ENCODE peak calls at places on chromosomes 7 and 10, in six cellular contexts. H is A549, A is heart left ventricle, Q is breast epithelium, U is RWPE1, C is PC-3. M is an unnamed sample.

GRCh38 chr7:122652851-122653250 is 46.1 kb downstream of the RNF133 start:
- DNase-seq in A (no peak), Q (peak), U (no peak), H (no peak), C (peak), M (no peak)

GRCh38 chr7:71988176-71988575 is 424.0 kb downstream of the CALN1 start:
- DNase-seq in C (no peak), Q (no peak), U (no peak), H (no peak), A (no peak), M (no peak)

GRCh38 chr10:131822694-131823245 is 78.0 kb upstream of the PPP2R2D start:
- DNase-seq in H (no peak), Q (no peak), A (no peak), C (no peak), U (no peak), M (no peak)

GRCh38 chr7:64799-65430 is 127.5 kb upstream of the FAM20C start:
- DNase-seq in U (no peak), A (peak), H (no peak), Q (no peak), C (peak), M (no peak)

GRCh38 chr7:53656881-53657280 is 621.4 kb downstream of the POM121L12 start:
- DNase-seq in C (peak), U (no peak), A (no peak), H (no peak), Q (no peak), M (no peak)

GRCh38 chr7:17236603-17237002 is 61.8 kb upstream of the AHR start:
- DNase-seq in A (no peak), C (peak), Q (no peak), H (no peak), U (no peak), M (no peak)

GRCh38 chr10:122234416-122234815 is 36.7 kb upstream of the BTBD16 start:
- DNase-seq in Q (no peak), C (no peak), A (no peak), H (no peak), U (no peak), M (no peak)

GRCh38 chr7:4894482-4894881 is 11.0 kb upstream of the RADIL start:
- DNase-seq in U (no peak), C (no peak), Q (no peak), H (no peak), A (no peak), M (no peak)

GRCh38 chr10:36191009-36191408 is 548.9 kb upstream of the FZD8 start:
- DNase-seq in U (no peak), H (no peak), Q (no peak), C (no peak), A (no peak), M (no peak)

GRCh38 chr7:34087892-34088891 is 182.9 kb downstream of the BMPER start:
- DNase-seq in Q (no peak), H (peak), U (no peak), A (no peak), C (peak), M (no peak)

GRCh38 chr7:157238087-157238486 is 98.7 kb upstream of the DNAJB6 start:
- DNase-seq in U (no peak), H (peak), C (no peak), Q (no peak), A (no peak), M (no peak)

GRCh38 chr10:27742926-27743735 is 2.5 kb downstream of the MKX start:
- DNase-seq in Q (no peak), U (no peak), C (peak), H (peak), A (peak), M (no peak)

GRCh38 chr10:118459642-118460193 is 117.6 kb upstream of the FAM204A start:
- DNase-seq in C (peak), H (peak), U (peak), A (peak), Q (peak), M (no peak)

GRCh38 chr10:109978481-109978880 is 29.3 kb upstream of the ADD3 start:
- DNase-seq in C (peak), Q (no peak), H (peak), U (peak), A (no peak), M (peak)

GRCh38 chr10:67976292-67977245 is 92.1 kb downstream of the SIRT1 start:
- DNase-seq in C (peak), Q (no peak), H (no peak), A (peak), U (no peak), M (peak)

GRCh38 chr7:157707983-157708720 is 371.3 kb downstream of the DNAJB6 start:
- DNase-seq in H (no peak), A (no peak), C (peak), U (no peak), Q (no peak), M (no peak)

GRCh38 chr7:112199035-112199655 is 7.1 kb downstream of the DOCK4 start:
- DNase-seq in H (peak), A (no peak), C (peak), Q (no peak), U (peak), M (no peak)

GRCh38 chr7:22671177-22671879 is 55.7 kb upstream of the IL6 start:
- DNase-seq in U (no peak), Q (no peak), C (peak), A (no peak), H (no peak), M (no peak)

GRCh38 chr7:134070673-134071072 is 56.5 kb upstream of the LRGUK start:
- DNase-seq in A (no peak), Q (no peak), U (no peak), H (no peak), C (no peak), M (no peak)

GRCh38 chr10:50432610-50433009 is 181.3 kb upstream of the ASAH2 start:
- DNase-seq in A (no peak), H (no peak), C (no peak), U (no peak), Q (no peak), M (no peak)

GRCh38 chr7:17183630-17184328 is 114.7 kb upstream of the AHR start:
- DNase-seq in C (no peak), H (no peak), Q (no peak), U (no peak), A (no peak), M (no peak)

GRCh38 chr10:113425596-113425995 is 127.3 kb upstream of the HABP2 start:
- DNase-seq in H (peak), U (no peak), C (peak), Q (no peak), A (no peak), M (no peak)
- H3K27ac ChIP-seq in H (no peak), U (no peak), C (no peak), Q (peak), A (no peak), M (no peak)

DNA sequence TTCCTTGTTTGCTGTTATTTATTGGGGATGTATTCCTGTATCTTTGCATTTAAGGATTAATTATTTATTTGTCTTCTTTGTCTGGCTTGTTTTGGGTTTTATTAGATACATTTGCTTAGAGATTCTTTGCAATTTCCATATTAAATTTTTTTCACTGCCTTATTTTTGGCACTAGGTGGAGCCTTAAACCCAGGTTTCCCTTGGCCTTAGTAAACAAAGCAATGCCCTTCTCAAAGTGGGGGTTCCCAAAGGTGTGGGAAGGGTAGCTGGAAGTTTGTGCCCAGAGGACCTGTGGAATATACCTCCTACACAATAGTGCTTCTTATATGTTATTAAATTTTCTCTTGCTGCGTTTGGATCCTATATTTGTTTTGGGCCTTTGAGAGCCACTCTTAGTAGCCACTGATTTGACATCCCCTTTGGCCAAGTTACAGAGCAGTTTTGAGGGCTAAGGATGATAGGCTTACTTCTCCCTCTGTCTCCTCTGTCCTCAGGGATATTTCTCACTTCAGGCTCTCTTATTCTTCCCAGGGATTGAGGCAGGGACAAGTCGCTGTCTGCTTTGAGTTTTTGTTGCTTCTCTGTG is 162.3 kb downstream of the ITGB1 start:
- DNase-seq in H (peak), A (no peak), C (peak), Q (no peak), U (peak), M (no peak)
- H3K27ac ChIP-seq in H (peak), A (no peak), C (no peak), Q (no peak), U (no peak), M (no peak)

GRCh38 chr7:6012355-6013104 is 3.5 kb downstream of the AIMP2 start:
- DNase-seq in H (no peak), C (no peak), Q (no peak), A (no peak), U (no peak), M (no peak)
- H3K27ac ChIP-seq in H (peak), C (no peak), Q (no peak), A (peak), U (peak), M (no peak)

GRCh38 chr10:101558206-101558605 is 29.9 kb downstream of the POLL start:
- DNase-seq in Q (no peak), A (no peak), U (peak), H (no peak), C (no peak), M (no peak)
- H3K27ac ChIP-seq in Q (no peak), A (no peak), U (peak), H (peak), C (no peak), M (no peak)

GRCh38 chr7:100802951-100803350 is 24.4 kb downstream of the EPHB4 start:
- DNase-seq in H (no peak), A (no peak), Q (no peak), U (no peak), C (no peak), M (no peak)

GRCh38 chr7:100799037-100799896 is 28.1 kb downstream of the EPHB4 start:
- DNase-seq in C (peak), H (peak), U (peak), Q (peak), A (peak), M (peak)

GRCh38 chr7:100803398-100804161 is 23.7 kb downstream of the EPHB4 start:
- DNase-seq in A (peak), H (peak), Q (peak), U (peak), C (peak), M (peak)

GRCh38 chr7:100804681-100805431 is 22.5 kb downstream of the EPHB4 start:
- DNase-seq in U (no peak), C (no peak), A (no peak), Q (peak), H (no peak), M (no peak)

DNA sequence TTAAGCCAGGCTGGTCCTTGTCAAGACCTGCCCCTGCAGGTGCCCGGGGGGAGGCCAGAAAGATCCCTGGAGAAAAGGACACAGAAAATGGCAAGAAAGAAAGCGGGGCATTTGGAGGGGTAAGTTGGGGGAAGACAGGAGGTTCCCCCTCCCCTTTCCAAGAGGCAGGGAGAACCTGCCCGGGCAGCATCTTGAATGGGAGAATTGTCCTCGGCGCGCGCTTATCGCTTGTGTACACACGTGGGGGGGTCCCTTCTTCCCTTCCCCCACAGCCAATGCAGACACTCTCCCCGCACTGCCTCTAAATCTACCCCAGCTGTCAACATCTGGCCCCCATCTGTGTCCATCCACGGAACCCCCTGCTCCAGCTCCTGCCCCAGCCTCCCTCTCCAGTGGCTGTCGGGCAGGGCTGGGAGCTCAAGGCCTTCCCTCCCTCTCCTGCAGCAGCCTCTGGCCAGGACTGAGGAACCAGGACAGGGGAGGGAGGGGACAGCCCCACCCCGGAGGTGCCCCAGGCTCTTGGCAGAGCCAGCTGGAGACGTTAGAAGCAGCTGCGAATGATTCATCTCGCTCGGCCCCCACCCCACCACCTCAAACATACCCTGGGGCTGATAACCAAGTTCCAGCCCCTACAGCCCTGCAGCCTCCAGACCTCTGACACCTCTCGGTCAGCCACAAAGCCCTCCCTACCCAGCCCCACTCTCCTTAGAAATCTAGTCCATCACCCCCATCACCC is 25.3 kb downstream of the EPHB4 start:
- DNase-seq in H (peak), C (peak), A (peak), Q (peak), U (peak), M (no peak)
- H3K27ac ChIP-seq in H (peak), C (peak), A (no peak), Q (peak), U (peak), M (no peak)

DNA sequence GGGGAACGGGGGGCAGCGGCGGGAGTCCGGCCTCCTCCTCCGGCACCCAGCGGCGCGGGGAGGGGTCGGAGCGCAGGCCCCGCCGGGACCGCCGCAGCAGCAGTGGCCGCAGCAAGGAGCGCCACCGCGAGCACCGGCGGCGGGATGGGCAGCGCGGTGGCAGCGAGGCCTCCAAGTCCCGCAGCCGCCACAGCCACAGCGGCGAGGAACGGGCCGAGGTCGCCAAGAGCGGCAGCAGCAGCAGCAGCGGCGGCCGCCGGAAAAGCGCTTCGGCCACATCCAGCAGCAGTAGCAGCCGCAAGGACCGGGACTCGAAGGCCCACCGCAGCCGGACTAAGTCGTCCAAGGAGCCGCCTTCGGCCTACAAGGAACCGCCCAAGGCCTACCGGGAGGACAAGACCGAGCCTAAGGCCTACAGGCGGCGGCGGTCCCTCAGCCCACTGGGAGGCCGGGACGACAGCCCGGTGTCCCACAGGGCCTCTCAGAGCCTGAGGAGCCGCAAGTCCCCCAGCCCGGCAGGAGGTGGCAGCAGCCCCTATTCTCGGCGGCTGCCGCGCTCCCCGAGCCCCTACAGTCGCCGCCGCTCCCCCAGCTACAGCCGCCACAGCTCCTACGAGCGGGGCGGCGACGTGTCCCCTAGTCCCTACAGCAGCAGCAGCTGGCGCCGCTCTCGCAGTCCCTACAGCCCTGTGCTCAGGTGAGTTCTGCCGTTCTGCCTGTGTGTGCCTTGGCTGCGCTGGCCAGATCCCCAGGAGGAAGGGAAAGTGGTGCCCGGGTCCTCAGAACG is 1.3 kb downstream of the CDK13 start:
- DNase-seq in C (peak), U (peak), Q (peak), H (peak), A (peak), M (peak)
- H3K27ac ChIP-seq in C (no peak), U (peak), Q (peak), H (peak), A (peak), M (peak)

GRCh38 chr7:101644879-101645278 is 15.8 kb upstream of the MYL10 start:
- DNase-seq in A (no peak), C (peak), Q (no peak), H (peak), U (no peak), M (no peak)
- H3K27ac ChIP-seq in A (no peak), C (no peak), Q (no peak), H (peak), U (no peak), M (no peak)

GRCh38 chr10:26714816-26715487 is 17.5 kb downstream of the PDSS1 start:
- DNase-seq in H (no peak), C (no peak), U (no peak), A (no peak), Q (no peak), M (no peak)
- H3K27ac ChIP-seq in H (no peak), C (no peak), U (no peak), A (no peak), Q (no peak), M (no peak)

M was measured in substantia nigra.